ENCODE peak calls at places on chromosomes 3 and 15, in five cellular contexts. S is NAMALWA; X is activated CD8-positive, alpha-beta T cell treated with anti-CD3 and anti-CD28 coated beads for 36 hours; V is central memory CD4-positive, alpha-beta T cell; Z is stimulated activated CD4-positive, alpha-beta T cell treated with anti-CD3 and anti-CD28 coated beads, Interleukin-4, amount 100 ng/mL, for 24 hours. G is an unnamed sample.

GRCh38 chr3:144344925-144345548 is 373.4 kb downstream of the DIPK2A start:
- DNase-seq in S (no peak), Z (no peak), V (no peak), X (no peak), G (no peak)

GRCh38 chr3:193883551-193883950 is 252.4 kb upstream of the HES1 start:
- DNase-seq in X (no peak), V (no peak), S (no peak), Z (no peak), G (no peak)

GRCh38 chr3:112101946-112102345 is 15.8 kb downstream of the C3orf52 start:
- DNase-seq in Z (no peak), X (no peak), S (no peak), V (no peak), G (no peak)

GRCh38 chr3:46580675-46581074 is 14.6 kb upstream of the LRRC2 start:
- DNase-seq in X (no peak), Z (no peak), V (no peak), S (no peak), G (no peak)

GRCh38 chr15:93428135-93428534 is 339.1 kb upstream of the RGMA start:
- DNase-seq in V (no peak), S (no peak), X (no peak), Z (no peak), G (no peak)

GRCh38 chr3:69122398-69122797 is at the start of gene LMOD3:
- DNase-seq in Z (no peak), V (no peak), X (no peak), S (no peak), G (no peak)

GRCh38 chr15:100902436-100903190 is 16.5 kb upstream of the LRRK1 start:
- DNase-seq in X (no peak), S (no peak), V (no peak), Z (no peak), G (no peak)

GRCh38 chr3:45302470-45302869 is 76.4 kb upstream of the TMEM158 start:
- DNase-seq in S (no peak), Z (no peak), V (no peak), X (no peak), G (no peak)

GRCh38 chr3:49412632-49413337 is 562 bp downstream of the TCTA start:
- DNase-seq in X (no peak), V (no peak), S (peak; percentile 21), Z (no peak), G (no peak)

GRCh38 chr3:146184616-146185015 is 23.6 kb upstream of the PLOD2 start:
- DNase-seq in S (no peak), X (no peak), Z (no peak), V (no peak), G (no peak)

GRCh38 chr15:34810455-34811146 is 15.3 kb upstream of the ACTC1 start:
- DNase-seq in V (no peak), S (no peak), Z (no peak), X (no peak), G (no peak)

GRCh38 chr15:90481023-90481422 is 48.7 kb upstream of the CRTC3 start:
- DNase-seq in Z (peak; percentile 8), X (peak; percentile 50), S (no peak), V (peak; percentile 13), G (peak; percentile 36)

GRCh38 chr3:55416381-55416821 is 70.7 kb downstream of the WNT5A start:
- DNase-seq in X (no peak), Z (no peak), S (no peak), V (no peak), G (no peak)

GRCh38 chr3:121992601-121993560 is 29.2 kb downstream of the ILDR1 start:
- DNase-seq in X (no peak), S (peak; percentile 85), Z (no peak), V (no peak), G (no peak)

G was measured in activated CD4-positive, alpha-beta T cell treated with anti-CD3 and anti-CD28 coated beads for 48 hours.